ENCODE peak calls at places on chromosomes 13 and 19, in eight cellular contexts. One of them, this sample, is unnamed.
A peak's percentile ranks its signal among the peaks of the same experiment; 100 is the strongest.

GRCh38 chr13:26946675-26947342 is 186.2 kb upstream of the GPR12 start:
- DNase-seq in bronchial epithelial cell: peak; percentile 59
- DNase-seq in PC-9: peak; percentile 57
- DNase-seq in endodermal cell: no peak
- DNase-seq in fibroblast of mammary gland: peak; percentile 62
- DNase-seq in adrenal gland: no peak
- DNase-seq in neural progenitor cell: peak; percentile 75
- DNase-seq in mucosa of descending colon: no peak
- DNase-seq in this sample: peak; percentile 43

GRCh38 chr19:45947926-45948325 is 25.7 kb downstream of the NOVA2 start:
- DNase-seq in PC-9: peak; percentile 49
- DNase-seq in mucosa of descending colon: no peak
- DNase-seq in adrenal gland: no peak
- DNase-seq in endodermal cell: no peak
- DNase-seq in neural progenitor cell: no peak
- DNase-seq in bronchial epithelial cell: peak; percentile 60
- DNase-seq in fibroblast of mammary gland: peak; percentile 32
- DNase-seq in this sample: peak; percentile 65

GRCh38 chr13:51229731-51230130 is 7.5 kb downstream of the FAM124A start:
- DNase-seq in mucosa of descending colon: no peak
- DNase-seq in neural progenitor cell: peak; percentile 57
- DNase-seq in bronchial epithelial cell: no peak
- DNase-seq in adrenal gland: no peak
- DNase-seq in PC-9: no peak
- DNase-seq in fibroblast of mammary gland: no peak
- DNase-seq in endodermal cell: peak; percentile 51
- DNase-seq in this sample: no peak

GRCh38 chr13:31119966-31120733 is 41.6 kb downstream of the HSPH1 start:
- DNase-seq in neural progenitor cell: no peak
- DNase-seq in mucosa of descending colon: no peak
- DNase-seq in PC-9: peak; percentile 36
- DNase-seq in adrenal gland: no peak
- DNase-seq in bronchial epithelial cell: no peak
- DNase-seq in fibroblast of mammary gland: peak; percentile 19
- DNase-seq in endodermal cell: no peak
- DNase-seq in this sample: no peak

GRCh38 chr13:100987993-100988392 is 313.4 kb upstream of the TMTC4 start:
- DNase-seq in mucosa of descending colon: no peak
- DNase-seq in PC-9: no peak
- DNase-seq in endodermal cell: peak; percentile 71
- DNase-seq in adrenal gland: no peak
- DNase-seq in fibroblast of mammary gland: peak; percentile 41
- DNase-seq in neural progenitor cell: peak; percentile 57
- DNase-seq in bronchial epithelial cell: no peak
- DNase-seq in this sample: peak; percentile 57

GRCh38 chr19:11168568-11168967 is 13.0 kb upstream of the SPC24 start:
- DNase-seq in adrenal gland: no peak
- DNase-seq in mucosa of descending colon: no peak
- DNase-seq in endodermal cell: no peak
- DNase-seq in PC-9: peak; percentile 69
- DNase-seq in fibroblast of mammary gland: peak; percentile 99
- DNase-seq in neural progenitor cell: no peak
- DNase-seq in bronchial epithelial cell: peak; percentile 98
- DNase-seq in this sample: peak; percentile 93

GRCh38 chr19:7349961-7350711 is 1.4 kb downstream of the ARHGEF18 start:
- DNase-seq in neural progenitor cell: no peak
- DNase-seq in mucosa of descending colon: peak; percentile 85
- DNase-seq in adrenal gland: peak; percentile 10
- DNase-seq in endodermal cell: no peak
- DNase-seq in fibroblast of mammary gland: no peak
- DNase-seq in PC-9: no peak
- DNase-seq in bronchial epithelial cell: no peak
- DNase-seq in this sample: no peak

GRCh38 chr19:33668968-33669367 is 47.2 kb downstream of the CHST8 start:
- DNase-seq in endodermal cell: no peak
- DNase-seq in adrenal gland: no peak
- DNase-seq in fibroblast of mammary gland: no peak
- DNase-seq in mucosa of descending colon: no peak
- DNase-seq in bronchial epithelial cell: no peak
- DNase-seq in PC-9: no peak
- DNase-seq in neural progenitor cell: no peak
- DNase-seq in this sample: no peak

GRCh38 chr13:111201304-111201940 is 86.3 kb downstream of the ARHGEF7 start:
- DNase-seq in adrenal gland: no peak
- DNase-seq in fibroblast of mammary gland: no peak
- DNase-seq in bronchial epithelial cell: no peak
- DNase-seq in mucosa of descending colon: no peak
- DNase-seq in neural progenitor cell: no peak
- DNase-seq in endodermal cell: no peak
- DNase-seq in PC-9: no peak
- DNase-seq in this sample: no peak

GRCh38 chr19:21704320-21704719 is 63.1 kb downstream of the ZNF100 start:
- DNase-seq in bronchial epithelial cell: no peak
- DNase-seq in endodermal cell: no peak
- DNase-seq in adrenal gland: no peak
- DNase-seq in mucosa of descending colon: no peak
- DNase-seq in fibroblast of mammary gland: no peak
- DNase-seq in PC-9: no peak
- DNase-seq in neural progenitor cell: no peak
- DNase-seq in this sample: no peak

GRCh38 chr13:74200081-74200480 is 65.9 kb upstream of the KLF12 start:
- DNase-seq in fibroblast of mammary gland: no peak
- DNase-seq in mucosa of descending colon: no peak
- DNase-seq in PC-9: no peak
- DNase-seq in endodermal cell: no peak
- DNase-seq in adrenal gland: no peak
- DNase-seq in neural progenitor cell: no peak
- DNase-seq in bronchial epithelial cell: no peak
- DNase-seq in this sample: peak; percentile 55

GRCh38 chr19:51564791-51565190 is 6.3 kb upstream of the ZNF175 start:
- DNase-seq in fibroblast of mammary gland: no peak
- DNase-seq in adrenal gland: no peak
- DNase-seq in mucosa of descending colon: no peak
- DNase-seq in endodermal cell: peak; percentile 55
- DNase-seq in PC-9: no peak
- DNase-seq in neural progenitor cell: no peak
- DNase-seq in bronchial epithelial cell: no peak
- DNase-seq in this sample: no peak

GRCh38 chr13:48908381-48909087 is 67.2 kb upstream of the FNDC3A start:
- DNase-seq in neural progenitor cell: no peak
- DNase-seq in bronchial epithelial cell: peak; percentile 49
- DNase-seq in mucosa of descending colon: no peak
- DNase-seq in adrenal gland: peak; percentile 42
- DNase-seq in endodermal cell: no peak
- DNase-seq in PC-9: no peak
- DNase-seq in fibroblast of mammary gland: peak; percentile 84
- DNase-seq in this sample: peak; percentile 70

GRCh38 chr13:21046203-21046602 is 15.2 kb downstream of the LATS2 start:
- DNase-seq in endodermal cell: no peak
- DNase-seq in adrenal gland: no peak
- DNase-seq in fibroblast of mammary gland: no peak
- DNase-seq in neural progenitor cell: no peak
- DNase-seq in mucosa of descending colon: no peak
- DNase-seq in PC-9: no peak
- DNase-seq in bronchial epithelial cell: no peak
- DNase-seq in this sample: no peak

GRCh38 chr13:27783111-27783510 is 9.2 kb upstream of the GSX1 start:
- DNase-seq in neural progenitor cell: peak; percentile 52
- DNase-seq in PC-9: peak; percentile 31
- DNase-seq in adrenal gland: peak; percentile 34
- DNase-seq in endodermal cell: peak; percentile 75
- DNase-seq in fibroblast of mammary gland: no peak
- DNase-seq in bronchial epithelial cell: peak; percentile 28
- DNase-seq in mucosa of descending colon: no peak
- DNase-seq in this sample: no peak

GRCh38 chr19:46394398-46394797 is 19.0 kb downstream of the CCDC8 start:
- DNase-seq in neural progenitor cell: no peak
- DNase-seq in endodermal cell: peak; percentile 42
- DNase-seq in bronchial epithelial cell: no peak
- DNase-seq in PC-9: no peak
- DNase-seq in fibroblast of mammary gland: no peak
- DNase-seq in adrenal gland: peak; percentile 11
- DNase-seq in mucosa of descending colon: no peak
- DNase-seq in this sample: no peak

GRCh38 chr13:54424344-54424743 is 1395.7 kb downstream of the OLFM4 start:
- DNase-seq in fibroblast of mammary gland: no peak
- DNase-seq in bronchial epithelial cell: no peak
- DNase-seq in endodermal cell: peak; percentile 44
- DNase-seq in neural progenitor cell: no peak
- DNase-seq in mucosa of descending colon: no peak
- DNase-seq in PC-9: no peak
- DNase-seq in adrenal gland: no peak
- DNase-seq in this sample: no peak

GRCh38 chr19:1648926-1649541 is 3.4 kb downstream of the TCF3 start:
- DNase-seq in bronchial epithelial cell: no peak
- DNase-seq in mucosa of descending colon: peak; percentile 63
- DNase-seq in adrenal gland: no peak
- DNase-seq in endodermal cell: no peak
- DNase-seq in neural progenitor cell: no peak
- DNase-seq in fibroblast of mammary gland: no peak
- DNase-seq in PC-9: no peak
- DNase-seq in this sample: no peak
- TF ChIP-seq CTCF in bronchial epithelial cell: no peak
- TF ChIP-seq CTCF in mucosa of descending colon: no peak
- TF ChIP-seq CTCF in adrenal gland: no peak
- TF ChIP-seq CTCF in endodermal cell: no peak
- TF ChIP-seq CTCF in neural progenitor cell: no peak
- TF ChIP-seq CTCF in fibroblast of mammary gland: no peak
- TF ChIP-seq CTCF in PC-9: no peak
- TF ChIP-seq CTCF in this sample: no peak

DNA sequence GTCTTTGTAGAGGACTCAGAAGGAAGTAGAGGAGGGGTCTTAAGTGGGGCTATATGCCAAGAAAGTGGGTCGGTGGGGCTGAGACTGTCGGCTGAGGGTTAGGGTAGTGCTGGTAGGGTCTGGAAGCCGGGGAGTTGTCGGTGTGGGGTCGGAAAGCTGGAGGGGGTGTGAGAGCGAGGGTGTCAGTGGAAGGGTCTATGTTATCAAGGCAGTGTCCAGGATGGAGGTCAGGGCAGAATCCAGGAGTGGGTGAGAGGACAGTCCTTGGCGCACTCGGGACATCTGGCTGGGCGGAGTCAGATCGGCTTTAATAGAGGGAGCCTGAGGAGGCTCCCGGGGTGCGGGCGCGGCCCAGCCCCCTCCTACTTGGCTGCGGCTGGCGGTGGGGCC is 1.7 kb downstream of the HSPB6 start:
- DNase-seq in PC-9: no peak
- DNase-seq in fibroblast of mammary gland: no peak
- DNase-seq in adrenal gland: no peak
- DNase-seq in neural progenitor cell: no peak
- DNase-seq in mucosa of descending colon: no peak
- DNase-seq in bronchial epithelial cell: no peak
- DNase-seq in endodermal cell: no peak
- DNase-seq in this sample: no peak
- H3K4me3 ChIP-seq in PC-9: no peak overlapping the region
- H3K4me3 ChIP-seq in fibroblast of mammary gland: peak overlapping the region; percentile 31
- H3K4me3 ChIP-seq in adrenal gland: peak overlapping the region; percentile 79
- H3K4me3 ChIP-seq in neural progenitor cell: peak overlapping the region; percentile 89
- H3K4me3 ChIP-seq in mucosa of descending colon: no peak overlapping the region
- H3K4me3 ChIP-seq in bronchial epithelial cell: no peak overlapping the region
- H3K4me3 ChIP-seq in endodermal cell: no peak overlapping the region
- H3K4me3 ChIP-seq in this sample: peak overlapping the region; percentile 5

GRCh38 chr13:98482476-98483444 is 94.1 kb downstream of the STK24 start:
- DNase-seq in fibroblast of mammary gland: peak; percentile 79
- DNase-seq in PC-9: no peak
- DNase-seq in bronchial epithelial cell: peak; percentile 44
- DNase-seq in endodermal cell: peak; percentile 79
- DNase-seq in neural progenitor cell: peak; percentile 45
- DNase-seq in mucosa of descending colon: peak; percentile 75
- DNase-seq in adrenal gland: peak; percentile 96
- DNase-seq in this sample: peak; percentile 77
- TF ChIP-seq CTCF in fibroblast of mammary gland: no peak
- TF ChIP-seq CTCF in PC-9: no peak
- TF ChIP-seq CTCF in bronchial epithelial cell: peak; percentile 18
- TF ChIP-seq CTCF in endodermal cell: peak; percentile 69
- TF ChIP-seq CTCF in neural progenitor cell: peak; percentile 46
- TF ChIP-seq CTCF in mucosa of descending colon: no peak
- TF ChIP-seq CTCF in adrenal gland: peak; percentile 19
- TF ChIP-seq CTCF in this sample: peak; percentile 34

GRCh38 chr19:32223595-32224370 is 121.6 kb upstream of the ZNF507 start:
- DNase-seq in fibroblast of mammary gland: no peak
- DNase-seq in endodermal cell: no peak
- DNase-seq in bronchial epithelial cell: peak; percentile 9
- DNase-seq in PC-9: no peak
- DNase-seq in adrenal gland: no peak
- DNase-seq in mucosa of descending colon: no peak
- DNase-seq in neural progenitor cell: peak; percentile 30
- DNase-seq in this sample: no peak

GRCh38 chr19:32223106-32223505 is 122.3 kb upstream of the ZNF507 start:
- DNase-seq in mucosa of descending colon: no peak
- DNase-seq in fibroblast of mammary gland: no peak
- DNase-seq in bronchial epithelial cell: no peak
- DNase-seq in neural progenitor cell: no peak
- DNase-seq in PC-9: no peak
- DNase-seq in endodermal cell: no peak
- DNase-seq in adrenal gland: no peak
- DNase-seq in this sample: no peak

GRCh38 chr19:32227561-32228165 is 117.7 kb upstream of the ZNF507 start:
- DNase-seq in neural progenitor cell: no peak
- DNase-seq in bronchial epithelial cell: no peak
- DNase-seq in PC-9: no peak
- DNase-seq in fibroblast of mammary gland: no peak
- DNase-seq in endodermal cell: peak; percentile 70
- DNase-seq in mucosa of descending colon: no peak
- DNase-seq in adrenal gland: no peak
- DNase-seq in this sample: no peak

GRCh38 chr19:32222594-32222993 is 122.8 kb upstream of the ZNF507 start:
- DNase-seq in neural progenitor cell: no peak
- DNase-seq in adrenal gland: no peak
- DNase-seq in fibroblast of mammary gland: no peak
- DNase-seq in mucosa of descending colon: no peak
- DNase-seq in endodermal cell: no peak
- DNase-seq in PC-9: no peak
- DNase-seq in bronchial epithelial cell: no peak
- DNase-seq in this sample: no peak

DNA sequence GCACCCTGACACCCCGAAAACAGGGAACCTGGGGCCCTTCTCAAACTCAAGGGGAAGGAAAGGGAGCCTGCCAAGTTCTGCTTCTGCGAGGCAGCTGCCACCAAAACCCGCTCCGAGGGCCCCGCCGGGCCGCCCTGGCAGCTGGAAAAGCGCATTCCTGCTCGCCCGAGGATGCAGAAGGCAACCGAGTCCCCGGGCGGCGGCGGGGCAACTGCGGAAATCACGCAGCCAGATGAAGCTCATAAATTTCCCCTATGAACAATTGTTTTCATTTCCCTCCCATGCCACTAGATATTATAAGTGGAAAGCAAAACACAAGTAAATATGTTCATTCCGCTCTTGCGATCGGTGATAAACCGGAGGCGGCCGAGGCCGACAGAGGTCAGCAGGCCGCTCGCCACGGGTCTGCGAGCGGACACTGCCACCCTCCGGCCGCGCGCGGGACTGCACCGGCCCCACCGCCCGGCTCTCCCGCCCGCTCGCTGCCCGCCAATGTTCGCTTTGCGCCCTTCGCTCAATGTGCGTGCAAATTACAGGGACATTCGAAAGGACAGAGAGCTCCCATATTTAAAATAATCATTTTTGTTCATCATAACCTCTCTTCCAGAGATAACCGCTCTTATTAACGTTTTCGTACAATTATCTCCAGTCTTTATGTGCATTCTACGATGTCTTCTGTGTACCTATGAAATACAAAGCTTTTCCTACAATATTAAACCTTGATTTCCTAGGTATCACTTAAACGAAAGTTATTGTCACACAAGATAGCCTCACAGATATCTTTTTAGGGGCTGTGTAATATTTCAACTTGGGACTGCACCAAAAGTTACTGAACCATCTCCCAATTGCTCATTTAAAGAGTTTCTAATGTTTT is 120.8 kb upstream of the ZNF507 start:
- DNase-seq in endodermal cell: peak; percentile 86
- DNase-seq in fibroblast of mammary gland: peak; percentile 35
- DNase-seq in neural progenitor cell: peak; percentile 82
- DNase-seq in PC-9: no peak
- DNase-seq in bronchial epithelial cell: peak; percentile 10
- DNase-seq in adrenal gland: peak; percentile 52
- DNase-seq in mucosa of descending colon: no peak
- DNase-seq in this sample: peak; percentile 24
- H3K4me3 ChIP-seq in endodermal cell: peak overlapping the region; percentile 66
- H3K4me3 ChIP-seq in fibroblast of mammary gland: no peak overlapping the region
- H3K4me3 ChIP-seq in neural progenitor cell: peak overlapping the region; percentile 42
- H3K4me3 ChIP-seq in PC-9: no peak overlapping the region
- H3K4me3 ChIP-seq in bronchial epithelial cell: peak overlapping the region; percentile 4
- H3K4me3 ChIP-seq in adrenal gland: peak overlapping the region; percentile 34
- H3K4me3 ChIP-seq in mucosa of descending colon: no peak overlapping the region
- H3K4me3 ChIP-seq in this sample: peak overlapping the region; percentile 13

This sample was measured in astrocyte of the spinal cord.